ENCODE peak calls at places on chromosome 12, in six cellular contexts. Q, B, P, F, R and L are unnamed samples.

GRCh38 chr12:55996715-55997534 is at the start of gene SUOX:
- DNase-seq in Q (peak; percentile 94), B (peak; percentile 88), P (peak; percentile 89), F (peak; percentile 98), R (peak; percentile 98), L (peak; percentile 98)

GRCh38 chr12:130715150-130715995 is 726 bp downstream of the RIMBP2 start:
- DNase-seq in Q (no peak), B (no peak), P (no peak), F (no peak), R (no peak), L (no peak)

GRCh38 chr12:86623267-86623666 is 367.1 kb upstream of the MGAT4C start:
- DNase-seq in Q (no peak), B (no peak), P (no peak), F (no peak), R (no peak), L (no peak)

GRCh38 chr12:124636138-124636968 is 68.9 kb upstream of the NCOR2 start:
- DNase-seq in Q (no peak), B (no peak), P (no peak), F (peak; percentile 66), R (peak; percentile 60), L (no peak)

GRCh38 chr12:121033625-121034349 is 5.3 kb downstream of the OASL start:
- DNase-seq in Q (no peak), B (peak; percentile 7), P (no peak), F (peak; percentile 78), R (no peak), L (no peak)

GRCh38 chr12:70508178-70508577 is 129.1 kb downstream of the PTPRB start:
- DNase-seq in Q (no peak), B (no peak), P (no peak), F (no peak), R (no peak), L (no peak)

GRCh38 chr12:116538682-116539264 is 20.4 kb upstream of the MAP1LC3B2 start:
- DNase-seq in Q (no peak), B (no peak), P (no peak), F (no peak), R (no peak), L (no peak)

GRCh38 chr12:571795-572531 is 91.3 kb downstream of the NINJ2 start:
- DNase-seq in Q (no peak), B (no peak), P (no peak), F (peak; percentile 41), R (peak; percentile 58), L (no peak)

GRCh38 chr12:97276198-97276580 is 186.4 kb upstream of the RMST start:
- DNase-seq in Q (no peak), B (no peak), P (no peak), F (no peak), R (no peak), L (no peak)